ENCODE peak calls at places on chromosomes 7 and 10, in five cellular contexts. I is neural progenitor cell, B is GM23248, Y is GM23338, C is PC-3. K is an unnamed sample.

GRCh38 chr7:128148676-128149075 is 92.4 kb upstream of the LEP start:
- DNase-seq in I (no peak), B (no peak), Y (no peak), C (peak), K (no peak)

GRCh38 chr10:58393317-58393716 is 8.1 kb downstream of the TFAM start:
- DNase-seq in I (no peak), B (peak), Y (no peak), C (peak), K (no peak)

GRCh38 chr10:33719005-33719703 is 384.7 kb upstream of the NRP1 start:
- DNase-seq in I (no peak), B (no peak), Y (no peak), C (no peak), K (no peak)

GRCh38 chr7:98921608-98922372 is 43.5 kb downstream of the TRRAP start:
- DNase-seq in I (peak), B (peak), Y (peak), C (no peak), K (no peak)

GRCh38 chr7:122430710-122431109 is 126.2 kb upstream of the FEZF1 start:
- DNase-seq in I (no peak), B (peak), Y (no peak), C (no peak), K (no peak)

GRCh38 chr10:95467162-95467599 is 94.0 kb downstream of the SORBS1 start:
- DNase-seq in I (peak), B (peak), Y (peak), C (no peak), K (no peak)

GRCh38 chr10:1715821-1716220 is 21.5 kb downstream of the ADARB2 start:
- DNase-seq in I (peak), B (no peak), Y (peak), C (peak), K (peak)

GRCh38 chr10:126663328-126663727 is 7.2 kb downstream of the C10orf90 start:
- DNase-seq in I (no peak), B (peak), Y (no peak), C (no peak), K (no peak)

GRCh38 chr7:28990200-28990960 is 32.2 kb upstream of the TRIL start:
- DNase-seq in I (peak), B (peak), Y (peak), C (no peak), K (no peak)

DNA sequence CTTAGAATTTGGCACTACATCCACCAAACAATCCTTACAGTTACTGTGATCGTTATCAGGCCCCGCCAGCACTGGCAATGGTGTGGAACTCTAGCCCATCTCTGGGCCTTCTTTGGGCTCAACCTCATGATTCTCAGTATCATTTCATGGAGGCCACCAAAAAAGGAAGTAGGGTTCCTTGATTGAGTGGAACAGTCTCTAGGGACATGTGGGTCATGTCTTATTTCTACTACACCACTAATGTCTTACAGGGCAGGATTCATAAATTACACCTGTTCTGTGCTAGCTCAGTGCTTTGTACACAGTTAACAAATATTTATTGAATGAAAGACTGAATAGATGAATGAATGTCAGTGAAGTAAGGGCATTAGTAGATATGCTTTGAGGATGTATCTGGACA is 53.9 kb downstream of the AP3M1 start:
- DNase-seq in I (no peak), B (no peak), Y (no peak), C (no peak), K (peak)
- TF ChIP-seq EZH2phosphoT487 in I (no peak), B (no peak), Y (no peak), C (no peak), K (no peak)

DNA sequence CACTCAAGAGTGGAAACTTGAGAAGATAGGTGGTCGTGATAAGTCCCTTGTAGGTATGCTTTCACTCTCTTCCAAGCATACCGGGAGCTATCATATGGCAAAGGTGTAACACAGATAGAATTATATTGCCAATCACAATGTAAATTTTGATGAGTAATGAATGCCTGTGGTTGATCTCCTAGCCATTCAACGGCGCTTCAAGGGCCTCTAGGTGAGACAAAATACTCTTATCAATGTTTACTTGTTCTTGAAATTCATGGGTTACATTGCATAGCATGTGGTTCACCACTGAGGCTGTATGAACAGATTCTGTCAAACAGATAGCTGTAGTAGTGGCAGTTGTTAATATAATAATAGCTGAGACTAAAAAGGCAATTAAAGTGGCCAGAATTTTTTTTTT is 82.4 kb downstream of the THSD7A start:
- DNase-seq in I (no peak), B (no peak), Y (no peak), C (peak), K (no peak)
- H3K4me2 ChIP-seq in I (no peak), B (no peak), Y (no peak), C (no peak), K (no peak)

GRCh38 chr7:44280993-44281721 is 44.2 kb downstream of the CAMK2B start:
- DNase-seq in I (no peak), B (no peak), Y (no peak), C (no peak), K (no peak)
- TF ChIP-seq EZH2phosphoT487 in I (no peak), B (no peak), Y (no peak), C (no peak), K (no peak)

DNA sequence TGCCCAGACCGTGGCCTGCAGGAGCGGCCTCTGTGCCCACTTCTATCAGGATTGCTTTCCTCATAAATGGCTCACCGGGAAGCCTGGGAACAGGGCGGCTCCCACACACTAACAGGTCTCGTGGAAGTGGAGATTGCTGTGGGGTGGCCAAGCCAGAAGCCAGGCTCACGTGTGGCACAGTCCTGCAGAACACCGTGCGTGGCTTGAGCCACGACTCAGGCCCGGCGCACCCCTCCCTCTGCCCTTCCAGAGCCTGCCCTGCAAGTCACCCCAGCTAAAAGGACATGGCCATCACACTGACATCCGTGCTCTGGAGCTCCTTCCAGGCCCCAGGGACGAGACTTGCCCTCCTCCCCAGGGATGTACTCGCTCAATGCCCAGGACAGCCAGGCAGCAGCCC is 7.0 kb downstream of the GPER1 start:
- DNase-seq in I (no peak), B (no peak), Y (no peak), C (no peak), K (no peak)
- H3K4me2 ChIP-seq in I (no peak), B (no peak), Y (no peak), C (no peak), K (no peak)

GRCh38 chr7:78578701-78579100 is 780.1 kb downstream of the PHTF2 start:
- DNase-seq in I (peak), B (no peak), Y (peak), C (no peak), K (no peak)
- TF ChIP-seq EZH2phosphoT487 in I (peak), B (no peak), Y (no peak), C (no peak), K (no peak)

DNA sequence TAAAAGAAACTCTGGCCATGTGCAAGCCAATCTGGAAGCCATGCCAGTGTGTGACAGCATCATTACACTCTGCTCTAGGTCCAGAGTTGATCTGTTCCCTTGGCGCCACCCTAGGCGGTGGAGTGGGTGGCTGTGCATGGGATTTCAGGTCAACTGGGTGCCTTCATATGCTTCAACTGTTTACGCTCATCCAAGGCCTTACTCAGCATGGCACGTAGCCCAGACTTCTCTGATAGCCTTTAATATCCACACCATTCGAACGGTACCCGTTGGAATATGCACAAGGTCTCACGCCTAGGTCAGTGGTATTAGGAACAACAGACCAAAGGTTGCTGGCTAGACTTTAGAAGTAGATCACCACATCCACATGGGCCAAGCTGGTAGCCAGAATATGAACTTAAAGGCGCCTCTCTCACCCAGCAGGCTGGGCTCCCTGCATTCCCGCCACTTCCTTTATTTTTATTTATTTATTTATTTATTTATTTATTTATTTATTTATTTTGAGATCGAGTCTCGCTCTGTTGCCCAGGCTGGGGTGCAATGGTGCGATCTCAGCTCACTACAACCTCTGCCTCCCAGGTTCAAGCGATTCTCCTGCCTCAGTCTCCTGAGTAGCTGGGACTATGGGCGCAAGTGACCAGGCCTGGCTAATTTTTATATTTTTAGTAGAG is 18.7 kb upstream of the ACHE start:
- DNase-seq in I (no peak), B (no peak), Y (no peak), C (peak), K (no peak)
- H3K4me2 ChIP-seq in I (no peak), B (no peak), Y (no peak), C (no peak), K (no peak)

GRCh38 chr7:12467837-12468236 is 64.2 kb upstream of the VWDE start:
- DNase-seq in I (no peak), B (no peak), Y (no peak), C (no peak), K (no peak)

GRCh38 chr7:12475362-12476063 is 71.8 kb upstream of the VWDE start:
- DNase-seq in I (peak), B (peak), Y (peak), C (peak), K (no peak)

GRCh38 chr7:12474035-12474434 is 70.4 kb upstream of the VWDE start:
- DNase-seq in I (no peak), B (no peak), Y (no peak), C (no peak), K (no peak)

GRCh38 chr7:12470930-12471329 is 67.3 kb upstream of the VWDE start:
- DNase-seq in I (no peak), B (no peak), Y (no peak), C (no peak), K (no peak)
- TF ChIP-seq EZH2phosphoT487 in I (no peak), B (no peak), Y (no peak), C (no peak), K (no peak)

DNA sequence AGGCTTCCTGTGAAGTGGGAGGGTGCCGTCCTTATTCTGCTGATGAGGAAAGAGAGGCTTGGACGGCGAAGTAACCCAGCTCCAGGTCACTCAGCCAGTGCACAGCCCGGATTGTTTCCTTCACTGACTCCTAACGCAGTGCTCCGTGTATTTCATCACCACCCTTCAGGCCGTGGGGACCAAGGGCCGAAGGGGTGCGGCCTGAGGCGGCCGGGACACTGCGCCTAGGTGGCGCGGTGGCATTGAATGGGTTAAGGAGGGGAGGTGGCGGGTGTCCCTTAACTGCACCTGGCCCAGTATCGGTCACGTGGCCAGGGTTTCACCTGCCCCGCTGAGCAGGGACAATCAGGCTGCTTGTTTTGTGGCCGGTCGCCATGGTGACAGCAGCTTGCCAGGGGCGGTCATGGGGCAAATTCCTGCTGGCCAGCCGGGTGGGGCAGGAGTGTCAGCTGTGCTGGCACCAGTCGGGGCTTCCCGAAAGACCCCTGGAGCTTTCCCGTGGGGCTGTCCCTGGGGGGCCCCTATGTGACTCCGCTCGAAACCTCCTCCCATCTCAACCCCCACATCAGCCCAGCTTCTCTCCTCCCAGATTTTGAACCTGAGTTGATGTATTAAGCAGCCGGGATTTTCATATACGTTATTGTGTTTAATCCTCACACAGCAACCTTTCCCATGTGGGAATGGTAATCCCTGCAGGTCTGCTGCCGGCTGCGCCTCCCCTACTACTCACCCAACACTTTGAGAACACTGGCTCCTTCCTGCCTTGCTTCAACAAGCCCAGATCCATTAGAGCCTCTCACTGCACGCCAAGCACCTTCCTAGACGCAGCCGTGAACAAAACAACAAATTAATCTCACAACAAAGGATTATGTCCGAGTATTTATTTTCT is 4.4 kb upstream of the ABHD11 start:
- DNase-seq in I (peak), B (no peak), Y (peak), C (peak), K (peak)
- H3K4me2 ChIP-seq in I (peak), B (no peak), Y (peak), C (peak), K (peak)